ENCODE peak calls at places on chromosomes 13 and 19, in four cellular contexts. One of them, this sample, is unnamed.
A peak's percentile ranks its signal among the peaks of the same experiment; 100 is the strongest.

GRCh38 chr19:12802267-12803106 is 618 bp downstream of the THSD8 start:
- DNase-seq in glutamatergic neuron: no peak
- DNase-seq in AG10803: no peak
- DNase-seq in progenitor cell of endocrine pancreas: no peak
- DNase-seq in this sample: no peak

GRCh38 chr13:79710376-79710775 is 229.4 kb downstream of the NDFIP2 start:
- DNase-seq in AG10803: peak; percentile 86
- DNase-seq in progenitor cell of endocrine pancreas: no peak
- DNase-seq in glutamatergic neuron: no peak
- DNase-seq in this sample: no peak

GRCh38 chr13:94784066-94784465 is 71.7 kb upstream of the SOX21 start:
- DNase-seq in AG10803: peak; percentile 16
- DNase-seq in glutamatergic neuron: no peak
- DNase-seq in progenitor cell of endocrine pancreas: no peak
- DNase-seq in this sample: no peak

GRCh38 chr19:45152504-45153338 is 8.1 kb downstream of the NKPD1 start:
- DNase-seq in progenitor cell of endocrine pancreas: no peak
- DNase-seq in AG10803: peak; percentile 36
- DNase-seq in glutamatergic neuron: peak; percentile 69
- DNase-seq in this sample: no peak

GRCh38 chr13:84641491-84641890 is 759.2 kb upstream of the SLITRK1 start:
- DNase-seq in progenitor cell of endocrine pancreas: no peak
- DNase-seq in AG10803: peak; percentile 31
- DNase-seq in glutamatergic neuron: no peak
- DNase-seq in this sample: no peak

GRCh38 chr19:8988204-8988603 is 22.0 kb downstream of the MUC16 start:
- DNase-seq in AG10803: no peak
- DNase-seq in progenitor cell of endocrine pancreas: no peak
- DNase-seq in glutamatergic neuron: no peak
- DNase-seq in this sample: no peak

GRCh38 chr13:47903836-47904235 is 97.2 kb downstream of the SUCLA2 start:
- DNase-seq in AG10803: peak; percentile 66
- DNase-seq in glutamatergic neuron: no peak
- DNase-seq in progenitor cell of endocrine pancreas: no peak
- DNase-seq in this sample: no peak

GRCh38 chr19:12546068-12546467 is 5.2 kb downstream of the ZNF564 start:
- DNase-seq in glutamatergic neuron: no peak
- DNase-seq in progenitor cell of endocrine pancreas: no peak
- DNase-seq in AG10803: no peak
- DNase-seq in this sample: no peak

GRCh38 chr13:32796754-32797153 is 210.5 kb downstream of the PDS5B start:
- DNase-seq in glutamatergic neuron: no peak
- DNase-seq in progenitor cell of endocrine pancreas: no peak
- DNase-seq in AG10803: no peak
- DNase-seq in this sample: no peak

GRCh38 chr19:50959731-50960500 is 7.1 kb upstream of the KLK5 start:
- DNase-seq in progenitor cell of endocrine pancreas: no peak
- DNase-seq in AG10803: no peak
- DNase-seq in glutamatergic neuron: no peak
- DNase-seq in this sample: no peak

GRCh38 chr13:50162001-50162400 is 146.8 kb downstream of the KCNRG start:
- DNase-seq in AG10803: peak; percentile 26
- DNase-seq in progenitor cell of endocrine pancreas: no peak
- DNase-seq in glutamatergic neuron: no peak
- DNase-seq in this sample: no peak

GRCh38 chr13:86446311-86446710 is 647.1 kb upstream of the SLITRK6 start:
- DNase-seq in glutamatergic neuron: peak; percentile 38
- DNase-seq in AG10803: peak; percentile 1
- DNase-seq in progenitor cell of endocrine pancreas: no peak
- DNase-seq in this sample: no peak

GRCh38 chr13:94878721-94879120 is 166.4 kb upstream of the SOX21 start:
- DNase-seq in AG10803: no peak
- DNase-seq in glutamatergic neuron: no peak
- DNase-seq in progenitor cell of endocrine pancreas: no peak
- DNase-seq in this sample: no peak

GRCh38 chr13:40152145-40152544 is 496.7 kb downstream of the COG6 start:
- DNase-seq in glutamatergic neuron: no peak
- DNase-seq in AG10803: peak; percentile 80
- DNase-seq in progenitor cell of endocrine pancreas: no peak
- DNase-seq in this sample: no peak

GRCh38 chr13:58977085-58977484 is 1186.6 kb downstream of the DIAPH3 start:
- DNase-seq in AG10803: no peak
- DNase-seq in progenitor cell of endocrine pancreas: no peak
- DNase-seq in glutamatergic neuron: no peak
- DNase-seq in this sample: no peak

GRCh38 chr13:112330066-112330465 is 46.1 kb upstream of the SPACA7 start:
- DNase-seq in AG10803: no peak
- DNase-seq in progenitor cell of endocrine pancreas: no peak
- DNase-seq in glutamatergic neuron: no peak
- DNase-seq in this sample: no peak

GRCh38 chr13:106318941-106319411 is 216.5 kb downstream of the EFNB2 start:
- DNase-seq in glutamatergic neuron: no peak
- DNase-seq in progenitor cell of endocrine pancreas: no peak
- DNase-seq in AG10803: peak; percentile 92
- DNase-seq in this sample: no peak

GRCh38 chr19:3691372-3691716 is 8.9 kb downstream of the PIP5K1C start:
- DNase-seq in progenitor cell of endocrine pancreas: no peak
- DNase-seq in glutamatergic neuron: no peak
- DNase-seq in AG10803: no peak
- DNase-seq in this sample: no peak

GRCh38 chr13:113764793-113765190 is 5.8 kb downstream of the TMEM255B start:
- DNase-seq in AG10803: no peak
- DNase-seq in glutamatergic neuron: no peak
- DNase-seq in progenitor cell of endocrine pancreas: no peak
- DNase-seq in this sample: no peak

GRCh38 chr13:42174344-42175162 is 97.4 kb upstream of the AKAP11 start:
- DNase-seq in glutamatergic neuron: no peak
- DNase-seq in progenitor cell of endocrine pancreas: no peak
- DNase-seq in AG10803: no peak
- DNase-seq in this sample: no peak

GRCh38 chr13:106500450-106500849 is 35.0 kb downstream of the EFNB2 start:
- DNase-seq in glutamatergic neuron: no peak
- DNase-seq in progenitor cell of endocrine pancreas: no peak
- DNase-seq in AG10803: no peak
- DNase-seq in this sample: no peak

GRCh38 chr13:27219611-27220010 is 31.7 kb upstream of the RPL21 start:
- DNase-seq in AG10803: no peak
- DNase-seq in progenitor cell of endocrine pancreas: no peak
- DNase-seq in glutamatergic neuron: no peak
- DNase-seq in this sample: no peak

GRCh38 chr13:114065926-114066774 is 66.3 kb downstream of the RASA3 start:
- DNase-seq in glutamatergic neuron: no peak
- DNase-seq in progenitor cell of endocrine pancreas: no peak
- DNase-seq in AG10803: no peak
- DNase-seq in this sample: no peak

GRCh38 chr13:29596064-29596418 is 553 bp upstream of the SLC7A1 start:
- DNase-seq in glutamatergic neuron: no peak
- DNase-seq in AG10803: no peak
- DNase-seq in progenitor cell of endocrine pancreas: no peak
- DNase-seq in this sample: no peak
- TF ChIP-seq CTCF in glutamatergic neuron: no peak
- TF ChIP-seq CTCF in AG10803: no peak
- TF ChIP-seq CTCF in progenitor cell of endocrine pancreas: peak; percentile 15
- TF ChIP-seq CTCF in this sample: no peak

GRCh38 chr19:10568826-10569651 is at the start of gene CDKN2D:
- DNase-seq in glutamatergic neuron: peak; percentile 100
- DNase-seq in progenitor cell of endocrine pancreas: peak; percentile 99
- DNase-seq in AG10803: peak; percentile 99
- DNase-seq in this sample: peak; percentile 100
- TF ChIP-seq CTCF in glutamatergic neuron: peak; percentile 67
- TF ChIP-seq CTCF in progenitor cell of endocrine pancreas: peak; percentile 4
- TF ChIP-seq CTCF in AG10803: no peak
- TF ChIP-seq CTCF in this sample: peak; percentile 33

GRCh38 chr19:33997690-33998089 is 174.6 kb upstream of the LSM14A start:
- DNase-seq in progenitor cell of endocrine pancreas: no peak
- DNase-seq in glutamatergic neuron: no peak
- DNase-seq in AG10803: no peak
- DNase-seq in this sample: no peak

GRCh38 chr19:33998302-33998701 is 174.0 kb upstream of the LSM14A start:
- DNase-seq in AG10803: no peak
- DNase-seq in glutamatergic neuron: no peak
- DNase-seq in progenitor cell of endocrine pancreas: no peak
- DNase-seq in this sample: no peak

DNA sequence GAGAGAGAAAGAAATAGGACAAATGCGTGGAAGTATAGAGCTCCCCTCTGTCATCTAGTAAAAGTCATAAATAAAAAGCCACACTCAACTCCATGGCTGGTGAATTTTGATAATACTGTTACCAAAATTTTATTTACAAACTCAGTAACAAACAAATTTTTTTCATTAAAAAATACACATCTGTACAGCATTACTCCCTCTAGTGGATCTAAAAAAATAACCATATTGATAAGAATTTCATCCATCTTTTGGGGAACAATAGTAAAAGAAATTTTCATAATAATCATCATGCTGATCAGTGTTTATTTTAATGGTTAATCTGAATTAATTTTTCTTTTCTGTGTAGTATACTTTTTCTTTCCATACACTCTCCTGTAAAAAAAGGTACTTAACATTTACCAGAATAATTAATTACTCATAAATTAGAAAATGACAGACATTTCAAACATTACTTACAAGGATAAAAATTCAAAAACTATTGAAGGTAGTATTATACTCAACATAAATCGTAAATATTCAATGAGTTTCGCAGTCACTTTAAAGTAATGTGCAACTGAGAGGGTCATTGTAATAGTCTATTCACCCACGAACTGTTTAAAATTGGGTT is 173.5 kb upstream of the LSM14A start:
- DNase-seq in glutamatergic neuron: no peak
- DNase-seq in progenitor cell of endocrine pancreas: no peak
- DNase-seq in AG10803: peak; percentile 4
- DNase-seq in this sample: no peak
- TF ChIP-seq CTCF in glutamatergic neuron: peak; percentile 64
- TF ChIP-seq CTCF in progenitor cell of endocrine pancreas: peak; percentile 37
- TF ChIP-seq CTCF in AG10803: peak; percentile 60
- TF ChIP-seq CTCF in this sample: peak; percentile 70

GRCh38 chr19:11451942-11452813 is 16.7 kb downstream of the PRKCSH start:
- DNase-seq in progenitor cell of endocrine pancreas: no peak
- DNase-seq in AG10803: no peak
- DNase-seq in glutamatergic neuron: peak; percentile 55
- DNase-seq in this sample: no peak

GRCh38 chr19:11451327-11451941 is 16.0 kb downstream of the PRKCSH start:
- DNase-seq in AG10803: no peak
- DNase-seq in glutamatergic neuron: no peak
- DNase-seq in progenitor cell of endocrine pancreas: no peak
- DNase-seq in this sample: no peak

GRCh38 chr19:11456659-11457058 is 21.2 kb downstream of the PRKCSH start:
- DNase-seq in progenitor cell of endocrine pancreas: no peak
- DNase-seq in AG10803: no peak
- DNase-seq in glutamatergic neuron: no peak
- DNase-seq in this sample: no peak

GRCh38 chr19:11452814-11453335 is 17.4 kb downstream of the PRKCSH start:
- DNase-seq in progenitor cell of endocrine pancreas: no peak
- DNase-seq in AG10803: no peak
- DNase-seq in glutamatergic neuron: no peak
- DNase-seq in this sample: no peak

DNA sequence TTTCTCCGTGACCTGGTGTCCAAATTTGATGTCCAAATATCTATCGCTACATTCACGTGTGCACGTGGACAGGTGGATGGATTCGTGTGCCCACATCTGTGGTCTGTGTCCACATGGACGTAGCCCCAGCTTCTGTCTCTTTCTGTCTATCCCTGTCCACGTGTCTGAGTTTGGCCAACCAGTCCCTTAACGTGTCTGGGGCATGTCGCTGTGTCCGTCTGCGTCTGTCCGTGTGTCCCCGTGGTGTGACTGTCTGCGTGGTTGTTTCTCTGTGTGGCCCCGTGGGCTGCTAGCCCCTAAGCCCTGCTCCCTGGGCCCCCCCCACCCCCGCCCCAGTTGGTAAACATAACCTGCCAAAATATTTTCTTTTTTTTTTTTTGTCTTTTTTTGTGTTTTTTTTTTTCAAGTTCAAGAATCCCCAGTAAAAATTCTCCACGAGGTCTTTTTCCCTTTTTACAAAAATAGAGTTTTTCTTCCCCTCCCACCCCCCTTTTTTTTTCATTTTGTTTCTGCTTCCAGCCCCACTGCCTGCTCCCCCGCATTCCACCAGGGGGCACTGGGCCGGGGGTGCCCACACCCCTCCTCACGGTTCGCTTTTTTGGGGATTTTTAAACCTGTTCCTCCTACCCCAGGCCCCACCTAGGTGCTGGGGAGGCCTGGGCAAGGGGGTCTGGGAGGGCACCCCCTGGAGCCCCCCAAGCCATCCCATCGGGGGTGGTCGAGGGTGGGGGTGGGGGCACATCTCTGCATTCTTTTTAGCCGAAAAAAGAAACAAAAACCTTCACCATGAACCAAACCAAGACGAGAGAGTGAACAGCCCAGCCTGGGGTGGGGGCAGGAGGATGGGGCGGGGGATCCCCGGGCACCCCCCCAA is 18.3 kb downstream of the PRKCSH start:
- DNase-seq in glutamatergic neuron: peak; percentile 54
- DNase-seq in progenitor cell of endocrine pancreas: no peak
- DNase-seq in AG10803: no peak
- DNase-seq in this sample: no peak
- TF ChIP-seq CTCF in glutamatergic neuron: peak; percentile 58
- TF ChIP-seq CTCF in progenitor cell of endocrine pancreas: peak; percentile 42
- TF ChIP-seq CTCF in AG10803: peak; percentile 31
- TF ChIP-seq CTCF in this sample: peak; percentile 52

GRCh38 chr13:110421061-110421460 is 114.0 kb downstream of the COL4A2 start:
- DNase-seq in progenitor cell of endocrine pancreas: no peak
- DNase-seq in AG10803: peak; percentile 57
- DNase-seq in glutamatergic neuron: no peak
- DNase-seq in this sample: no peak
- TF ChIP-seq CTCF in progenitor cell of endocrine pancreas: no peak
- TF ChIP-seq CTCF in AG10803: no peak
- TF ChIP-seq CTCF in glutamatergic neuron: no peak
- TF ChIP-seq CTCF in this sample: no peak

DNA sequence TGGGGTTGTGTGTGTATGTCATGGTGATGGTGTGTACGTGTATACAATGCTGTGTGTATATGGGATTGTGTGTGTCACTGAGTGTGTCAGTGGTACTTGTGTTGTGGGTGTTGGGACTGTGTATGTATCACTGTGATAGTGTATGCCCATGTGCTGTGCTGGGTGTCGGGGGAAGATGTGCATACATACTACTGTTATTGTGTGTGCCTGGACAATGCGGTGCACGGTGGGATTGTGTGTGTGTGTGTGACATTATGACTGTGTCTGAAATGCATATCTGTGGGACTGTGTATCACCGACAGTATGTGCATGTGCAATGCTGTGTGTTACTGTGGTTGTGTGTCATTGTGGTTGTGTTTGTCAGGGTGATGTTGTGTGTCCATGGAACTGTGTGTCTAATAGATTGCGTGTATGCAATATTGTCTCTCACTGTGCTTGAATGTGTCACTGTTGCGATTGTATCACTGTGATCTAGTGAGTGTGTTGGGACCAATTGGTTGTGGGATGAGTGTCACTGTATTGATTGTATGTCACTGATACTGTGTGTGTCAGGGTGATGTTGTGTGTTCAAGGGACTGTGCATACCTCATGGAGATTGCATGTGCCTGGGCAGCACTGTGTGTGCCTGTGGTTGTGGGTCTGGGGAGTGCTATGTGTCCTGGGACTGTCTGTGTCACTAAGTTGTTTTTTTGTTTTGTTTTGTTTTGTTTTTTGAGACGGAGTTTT is 11.1 kb upstream of the BBC3 start:
- DNase-seq in progenitor cell of endocrine pancreas: no peak
- DNase-seq in AG10803: no peak
- DNase-seq in glutamatergic neuron: no peak
- DNase-seq in this sample: no peak
- TF ChIP-seq CTCF in progenitor cell of endocrine pancreas: no peak
- TF ChIP-seq CTCF in AG10803: no peak
- TF ChIP-seq CTCF in glutamatergic neuron: no peak
- TF ChIP-seq CTCF in this sample: no peak

GRCh38 chr13:25872871-25873607 is 178.8 kb downstream of the SHISA2 start:
- DNase-seq in progenitor cell of endocrine pancreas: no peak
- DNase-seq in AG10803: no peak
- DNase-seq in glutamatergic neuron: no peak
- DNase-seq in this sample: no peak
- TF ChIP-seq CTCF in progenitor cell of endocrine pancreas: no peak
- TF ChIP-seq CTCF in AG10803: no peak
- TF ChIP-seq CTCF in glutamatergic neuron: no peak
- TF ChIP-seq CTCF in this sample: no peak

This sample was measured in neural crest cell.